ENCODE peak calls at places on chromosomes 3 and 15, in six cellular contexts. I is GM12892, H is HepG2, J is H1, E is GM12878, Z is K562. W is an unnamed sample.
A peak's percentile ranks its signal among the peaks of the same experiment; 100 is the strongest.

GRCh38 chr3:46538803-46539442 is 27.2 kb downstream of the LRRC2 start:
- DNase-seq in I (peak; percentile 46), H (no peak), J (no peak), E (peak; percentile 97), Z (no peak), W (peak; percentile 31)

GRCh38 chr15:70486451-70487379 is 276.6 kb downstream of the UACA start:
- DNase-seq in I (peak; percentile 77), H (no peak), J (no peak), E (peak; percentile 91), Z (no peak), W (no peak)

GRCh38 chr3:47016934-47017435 is 37.5 kb downstream of the NBEAL2 start:
- DNase-seq in I (no peak), H (no peak), J (no peak), E (peak; percentile 40), Z (peak; percentile 94), W (peak; percentile 32)

GRCh38 chr3:60182697-60183096 is 1068.6 kb downstream of the FHIT start:
- DNase-seq in I (no peak), H (no peak), J (no peak), E (no peak), Z (no peak), W (no peak)

GRCh38 chr15:90437516-90437915 is 49.5 kb downstream of the IQGAP1 start:
- DNase-seq in I (no peak), H (no peak), J (no peak), E (no peak), Z (no peak), W (no peak)

GRCh38 chr3:193342551-193342950 is 36.0 kb downstream of the ATP13A5 start:
- DNase-seq in I (no peak), H (no peak), J (no peak), E (no peak), Z (no peak), W (no peak)

GRCh38 chr15:38528279-38528678 is 36.3 kb downstream of the RASGRP1 start:
- DNase-seq in I (no peak), H (no peak), J (no peak), E (no peak), Z (no peak), W (no peak)

GRCh38 chr3:10445561-10445960 is 59.8 kb downstream of the ATP2B2 start:
- DNase-seq in I (no peak), H (no peak), J (no peak), E (no peak), Z (no peak), W (no peak)

GRCh38 chr3:50238549-50239026 is 2.6 kb downstream of the GNAI2 start:
- DNase-seq in I (no peak), H (peak; percentile 45), J (no peak), E (no peak), Z (no peak), W (no peak)

GRCh38 chr15:78149805-78150751 is 916 bp downstream of the IDH3A start:
- DNase-seq in I (no peak), H (peak; percentile 25), J (no peak), E (no peak), Z (no peak), W (no peak)

GRCh38 chr15:51044037-51044712 is 50.5 kb downstream of the TNFAIP8L3 start:
- DNase-seq in I (no peak), H (no peak), J (no peak), E (no peak), Z (no peak), W (no peak)

GRCh38 chr3:154182975-154183374 is 61.8 kb downstream of the ARHGEF26 start:
- DNase-seq in I (no peak), H (no peak), J (no peak), E (no peak), Z (no peak), W (no peak)

GRCh38 chr15:38255690-38256089 is 3.1 kb downstream of the SPRED1 start:
- DNase-seq in I (no peak), H (no peak), J (no peak), E (no peak), Z (no peak), W (no peak)

GRCh38 chr3:87727783-87728182 is 331.0 kb downstream of the CGGBP1 start:
- DNase-seq in I (no peak), H (no peak), J (no peak), E (no peak), Z (no peak), W (no peak)

GRCh38 chr3:108887137-108887536 is 64.6 kb downstream of the TRAT1 start:
- DNase-seq in I (no peak), H (no peak), J (no peak), E (no peak), Z (no peak), W (no peak)

GRCh38 chr3:168878655-168879054 is 782.9 kb upstream of the GOLIM4 start:
- DNase-seq in I (no peak), H (no peak), J (no peak), E (no peak), Z (no peak), W (no peak)

GRCh38 chr15:88911766-88912118 is 1.4 kb downstream of the MFGE8 start:
- DNase-seq in I (no peak), H (no peak), J (no peak), E (no peak), Z (peak; percentile 77), W (no peak)
- TF ChIP-seq POLR2A in I (no peak), H (no peak), J (no peak), E (no peak), Z (no peak), W (no peak)

GRCh38 chr3:104952587-104952986 is 414.1 kb upstream of the ALCAM start:
- DNase-seq in I (no peak), H (no peak), J (no peak), E (no peak), Z (no peak), W (no peak)
- TF ChIP-seq TAF1 in I (no peak), H (no peak), J (no peak), E (no peak), Z (no peak), W (no peak)

GRCh38 chr3:194491996-194492395 is 5.2 kb upstream of the ATP13A3 start:
- DNase-seq in I (no peak), H (no peak), J (no peak), E (no peak), Z (no peak), W (no peak)

GRCh38 chr3:194497799-194498575 is 11.2 kb upstream of the ATP13A3 start:
- DNase-seq in I (no peak), H (peak; percentile 58), J (no peak), E (no peak), Z (no peak), W (no peak)

GRCh38 chr3:194489736-194490612 is 3.2 kb upstream of the ATP13A3 start:
- DNase-seq in I (peak; percentile 41), H (no peak), J (no peak), E (no peak), Z (peak; percentile 44), W (peak; percentile 40)

GRCh38 chr3:194496217-194496881 is 9.5 kb upstream of the ATP13A3 start:
- DNase-seq in I (no peak), H (peak; percentile 90), J (no peak), E (no peak), Z (no peak), W (no peak)

DNA sequence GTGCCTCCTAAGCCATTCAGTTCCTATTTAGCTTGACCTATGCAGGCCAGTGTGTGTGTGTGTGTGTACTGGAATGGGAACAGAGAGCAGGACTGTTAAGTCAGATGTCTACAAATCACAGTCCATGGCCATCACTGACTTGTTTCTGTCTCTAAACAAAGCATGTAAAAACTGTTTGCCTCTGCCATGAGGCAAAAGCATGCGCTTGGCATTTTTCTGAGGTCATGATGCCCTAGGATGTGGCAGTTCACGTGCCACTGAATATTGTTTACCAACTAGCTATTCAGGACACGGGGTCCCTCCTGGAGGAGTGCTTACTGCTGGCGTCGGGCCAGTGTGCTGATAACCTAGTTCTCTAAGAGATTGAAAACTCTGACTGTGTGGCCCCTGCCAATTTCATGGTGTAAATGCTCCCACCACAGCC is 8.2 kb upstream of the ATP13A3 start:
- DNase-seq in I (no peak), H (peak; percentile 89), J (no peak), E (no peak), Z (no peak), W (no peak)
- TF ChIP-seq POLR2A in I (no peak), H (peak; percentile 30), J (no peak), E (no peak), Z (no peak), W (no peak)

GRCh38 chr3:190366145-190366544 is 21.8 kb upstream of the CLDN16 start:
- DNase-seq in I (no peak), H (no peak), J (no peak), E (no peak), Z (no peak), W (no peak)
- TF ChIP-seq TAF1 in I (no peak), H (no peak), J (no peak), E (no peak), Z (no peak), W (no peak)

GRCh38 chr3:43194490-43195115 is 88.7 kb upstream of the POMGNT2 start:
- DNase-seq in I (no peak), H (no peak), J (no peak), E (no peak), Z (no peak), W (no peak)
- TF ChIP-seq POLR2A in I (no peak), H (no peak), J (no peak), E (no peak), Z (no peak), W (no peak)